ENCODE peak calls at places on chromosome 20, in nine cellular contexts. W is psoas muscle, X is left ventricle myocardium inferior, Y is ovary, V is cardiac muscle cell, I is heart left ventricle, A is tibial nerve, D is stomach, E is transverse colon. F is an unnamed sample.

GRCh38 chr20:57806476-57806875 is 96.7 kb upstream of the PMEPA1 start:
- DNase-seq in I (no peak), V (no peak), W (no peak), A (no peak), D (no peak), Y (no peak), E (no peak), X (no peak), F (no peak)

GRCh38 chr20:3174442-3175263 is 1.3 kb upstream of the LZTS3 start:
- DNase-seq in Y (no peak), W (no peak), V (peak; percentile 38), D (no peak), X (no peak), I (no peak), E (no peak), A (no peak), F (peak; percentile 26)

GRCh38 chr20:34978092-34978744 is 22.6 kb downstream of the MYH7B start:
- DNase-seq in E (no peak), A (no peak), Y (no peak), W (no peak), V (no peak), X (no peak), I (peak; percentile 40), D (no peak), F (no peak)

GRCh38 chr20:21105429-21106170 is 558 bp downstream of the LINC00237 start:
- DNase-seq in I (no peak), W (peak; percentile 14), A (no peak), X (no peak), V (no peak), D (no peak), E (no peak), Y (no peak), F (no peak)

GRCh38 chr20:63435552-63435951 is 36.9 kb downstream of the KCNQ2 start:
- DNase-seq in V (peak; percentile 35), X (no peak), Y (no peak), E (no peak), W (no peak), A (no peak), D (no peak), I (no peak), F (peak; percentile 36)

GRCh38 chr20:57408536-57409233 is 17.5 kb downstream of the RBM38 start:
- DNase-seq in E (no peak), A (no peak), Y (no peak), I (no peak), X (no peak), V (no peak), D (no peak), W (no peak), F (no peak)

GRCh38 chr20:23928788-23929187 is 49.2 kb upstream of the CST5 start:
- DNase-seq in X (no peak), A (no peak), Y (no peak), I (no peak), E (no peak), D (no peak), V (no peak), W (no peak), F (no peak)

GRCh38 chr20:32845786-32846185 is 12.9 kb upstream of the EFCAB8 start:
- DNase-seq in E (no peak), X (no peak), Y (no peak), A (no peak), W (no peak), I (no peak), V (no peak), D (no peak), F (no peak)

GRCh38 chr20:46814366-46815232 is 80.0 kb upstream of the EYA2 start:
- DNase-seq in W (no peak), E (no peak), Y (no peak), A (no peak), X (no peak), D (peak; percentile 33), I (no peak), V (peak; percentile 25), F (peak; percentile 50)

GRCh38 chr20:46810442-46811327 is 84.0 kb upstream of the EYA2 start:
- DNase-seq in X (no peak), E (no peak), A (no peak), Y (no peak), I (no peak), D (no peak), W (no peak), V (no peak), F (no peak)

GRCh38 chr20:46809961-46810360 is 84.7 kb upstream of the EYA2 start:
- DNase-seq in A (no peak), V (no peak), E (no peak), W (no peak), Y (no peak), X (no peak), D (no peak), I (no peak), F (no peak)

GRCh38 chr20:46808565-46808964 is 86.1 kb upstream of the EYA2 start:
- DNase-seq in W (no peak), Y (no peak), V (no peak), D (no peak), I (no peak), A (no peak), E (no peak), X (no peak), F (no peak)

DNA sequence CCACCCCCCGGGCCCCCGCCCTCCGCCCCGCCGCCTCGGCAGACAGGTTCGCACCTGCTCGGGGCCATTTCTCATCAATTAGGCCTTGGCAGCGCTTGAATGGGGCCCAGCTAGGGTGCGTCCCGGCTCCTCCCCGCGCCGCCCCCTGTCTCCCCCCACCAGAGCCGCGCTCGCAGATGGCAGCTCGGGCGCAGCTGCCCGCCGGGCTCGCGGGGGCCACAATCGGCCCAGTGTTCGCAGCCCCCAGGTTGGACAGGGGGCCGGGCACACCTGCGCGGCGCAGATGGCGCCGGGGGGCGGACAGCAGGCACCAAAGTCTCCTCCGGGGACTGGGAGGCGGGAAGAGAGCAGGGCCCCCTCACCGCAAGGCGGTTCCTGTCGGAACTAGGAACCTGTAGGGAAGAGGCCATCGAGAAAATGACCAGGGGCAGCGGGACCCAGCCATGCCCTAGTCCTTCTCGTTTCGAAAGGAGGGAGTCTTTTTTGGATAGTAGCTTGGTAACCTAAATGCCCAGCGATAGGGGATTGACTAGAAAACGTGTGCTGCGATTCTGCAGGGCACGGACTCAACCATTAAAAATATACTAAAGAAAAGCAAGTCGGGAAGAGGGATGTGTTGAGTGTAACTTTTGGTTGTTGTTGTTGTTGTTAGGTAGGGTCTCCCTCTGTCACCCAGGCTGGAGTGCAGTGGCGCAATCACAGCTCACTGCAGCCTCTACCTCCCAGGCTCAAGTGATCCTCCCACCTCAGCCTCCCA is 83.1 kb upstream of the EYA2 start:
- DNase-seq in Y (no peak), A (no peak), I (no peak), E (no peak), W (no peak), D (no peak), X (no peak), V (no peak), F (no peak)
- H3K4me3 ChIP-seq in Y (no peak overlapping the region), A (peak overlapping the region; percentile 14), I (no peak overlapping the region), E (no peak overlapping the region), W (no peak overlapping the region), D (peak overlapping the region; percentile 22), X (peak overlapping the region; percentile 20), V (peak overlapping the region; percentile 31), F (no peak overlapping the region)

GRCh38 chr20:22576733-22577514 is 7.4 kb downstream of the FOXA2 start:
- DNase-seq in W (no peak), D (no peak), V (no peak), Y (no peak), I (no peak), E (no peak), X (no peak), A (no peak), F (no peak)

GRCh38 chr20:22575087-22575721 is 9.2 kb downstream of the FOXA2 start:
- DNase-seq in X (no peak), A (no peak), I (no peak), Y (no peak), W (no peak), D (no peak), E (peak; percentile 16), V (no peak), F (no peak)

GRCh38 chr20:22576273-22576672 is 8.1 kb downstream of the FOXA2 start:
- DNase-seq in Y (no peak), I (no peak), W (no peak), A (no peak), X (no peak), E (no peak), D (no peak), V (no peak), F (no peak)

GRCh38 chr20:22575737-22576136 is 8.6 kb downstream of the FOXA2 start:
- DNase-seq in X (no peak), W (no peak), E (no peak), Y (no peak), V (no peak), D (no peak), I (no peak), A (no peak), F (no peak)

DNA sequence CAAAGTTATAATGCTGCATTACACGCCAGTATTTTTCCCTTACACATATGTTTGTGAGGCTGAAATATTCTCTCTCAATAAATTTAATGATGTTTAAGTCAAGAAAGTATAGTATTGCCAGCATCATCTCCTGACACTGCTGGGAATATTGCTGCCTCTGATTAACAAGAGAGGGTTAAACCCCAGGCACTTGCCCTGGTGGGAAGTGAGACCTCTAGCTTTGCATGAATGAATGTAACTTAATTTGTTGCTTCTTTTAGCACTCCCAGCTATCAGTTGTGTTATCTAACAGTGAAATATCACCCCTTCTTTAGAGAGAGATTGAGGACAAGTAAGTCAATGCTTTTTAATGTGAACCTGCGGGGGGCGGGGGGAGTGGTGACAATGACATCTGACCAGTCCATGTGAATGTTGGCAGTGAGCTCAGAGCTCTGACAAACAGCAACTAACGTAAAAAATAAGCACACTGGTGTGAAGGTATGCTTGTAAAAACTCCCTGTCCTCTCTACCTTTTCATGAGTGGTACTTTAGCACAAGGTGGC is 9.8 kb downstream of the FOXA2 start:
- DNase-seq in W (no peak), X (no peak), Y (no peak), A (no peak), D (no peak), E (no peak), I (no peak), V (no peak), F (no peak)
- TF ChIP-seq CTCF in W (no peak), X (no peak), Y (no peak), A (no peak), D (no peak), E (no peak), I (no peak), V (no peak), F (no peak)

GRCh38 chr20:44807051-44807683 is 3.2 kb downstream of the RIMS4 start:
- DNase-seq in A (no peak), X (no peak), D (no peak), Y (no peak), E (no peak), I (no peak), V (no peak), W (no peak), F (no peak)

GRCh38 chr20:44807684-44808056 is 2.7 kb downstream of the RIMS4 start:
- DNase-seq in W (no peak), A (no peak), V (no peak), E (no peak), I (no peak), X (no peak), D (no peak), Y (no peak), F (no peak)

GRCh38 chr20:44803383-44803941 is 6.9 kb downstream of the RIMS4 start:
- DNase-seq in E (no peak), D (no peak), V (no peak), I (no peak), A (no peak), Y (no peak), X (no peak), W (no peak), F (no peak)

GRCh38 chr20:44805991-44806729 is 4.2 kb downstream of the RIMS4 start:
- DNase-seq in Y (peak; percentile 67), I (no peak), E (no peak), A (peak; percentile 28), X (no peak), D (no peak), V (peak; percentile 87), W (peak; percentile 53), F (peak; percentile 94)

DNA sequence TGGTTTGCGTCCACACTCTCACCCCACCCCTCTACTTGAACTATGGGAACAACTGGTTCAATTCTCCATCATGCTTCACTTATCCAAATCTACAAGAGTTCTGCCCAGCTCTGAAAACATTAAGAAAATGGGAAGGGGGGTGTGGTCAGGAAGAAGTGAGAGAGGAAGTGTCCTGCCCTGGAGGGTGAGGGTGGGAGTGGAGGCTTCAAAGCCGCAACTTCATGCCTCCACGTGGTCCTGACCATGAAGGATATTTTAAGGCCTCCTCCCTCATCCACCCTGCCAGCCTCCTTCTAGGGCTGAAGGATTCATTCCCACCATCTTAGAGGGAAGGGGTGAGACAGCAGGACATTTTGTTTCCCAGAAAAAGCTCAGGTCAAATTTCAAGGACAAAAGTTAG is 5.0 kb downstream of the RIMS4 start:
- DNase-seq in D (no peak), A (no peak), I (no peak), X (no peak), E (no peak), Y (no peak), W (no peak), V (no peak), F (no peak)
- H3K4me3 ChIP-seq in D (no peak overlapping the region), A (no peak overlapping the region), I (no peak overlapping the region), X (no peak overlapping the region), E (no peak overlapping the region), Y (no peak overlapping the region), W (no peak overlapping the region), V (no peak overlapping the region), F (no peak overlapping the region)

GRCh38 chr20:56343861-56344381 is 14.9 kb upstream of the FAM210B start:
- DNase-seq in E (peak; percentile 21), A (no peak), V (peak; percentile 55), W (peak; percentile 22), X (no peak), D (peak; percentile 51), Y (peak; percentile 48), I (peak; percentile 30), F (peak; percentile 46)
- TF ChIP-seq CTCF in E (peak; percentile 43), A (peak; percentile 71), V (peak; percentile 77), W (peak; percentile 44), X (peak; percentile 67), D (peak; percentile 72), Y (peak; percentile 30), I (peak; percentile 43), F (peak; percentile 64)